ENCODE peak calls at places on chromosomes 1 and 21, in six cellular contexts. L is stimulated activated CD4-positive, alpha-beta T cell treated with anti-CD3 and anti-CD28 coated beads, Interleukin-4, amount 100 ng/mL, for 4 hours; G is C1 segment of cervical spinal cord; P is effector CD4-positive, alpha-beta T cell; J is GM13977; X is occipital lobe. Y is an unnamed sample.

GRCh38 chr1:32813941-32814739 is 3.0 kb downstream of the YARS1 start:
- DNase-seq in P (no peak), X (no peak), L (no peak), J (no peak), G (no peak), Y (no peak)

GRCh38 chr1:2416403-2416802 is 4.0 kb upstream of the PEX10 start:
- DNase-seq in L (no peak), P (no peak), J (no peak), X (no peak), G (no peak), Y (no peak)

GRCh38 chr21:33399821-33400220 is 3.4 kb upstream of the IFNGR2 start:
- DNase-seq in G (no peak), L (no peak), X (no peak), P (no peak), J (no peak), Y (no peak)

GRCh38 chr1:108570128-108570527 is 10.2 kb downstream of the EEIG2 start:
- DNase-seq in G (no peak), L (no peak), X (no peak), P (no peak), J (peak), Y (no peak)

GRCh38 chr1:202011994-202012393 is 1.6 kb downstream of the ELF3 start:
- DNase-seq in J (no peak), P (no peak), G (no peak), L (no peak), X (no peak), Y (peak)

GRCh38 chr1:47650205-47650604 is 212.4 kb downstream of the FOXD2 start:
- DNase-seq in X (no peak), P (no peak), J (no peak), L (no peak), G (no peak), Y (peak)

GRCh38 chr1:94579876-94580294 is 38.3 kb upstream of the F3 start:
- DNase-seq in L (no peak), P (no peak), X (no peak), J (no peak), G (no peak), Y (no peak)

GRCh38 chr1:92755541-92756351 is 29.2 kb downstream of the EVI5 start:
- DNase-seq in J (no peak), P (no peak), L (no peak), G (peak), X (peak), Y (no peak)

GRCh38 chr1:92784051-92784638 is 763 bp downstream of the EVI5 start:
- DNase-seq in X (peak), J (peak), P (peak), G (no peak), L (peak), Y (peak)

Y was measured in NCI-H2081.